ENCODE peak calls at places on chromosomes 2 and 18, in four cellular contexts. E, H, I and W are unnamed samples. For H3K79me2, the result is how much of the 10 kb centered on the place peaks cover.

GRCh38 chr2:136135924-136136906 is 18.3 kb upstream of the CXCR4 start:
- DNase-seq in I (no peak), E (no peak), H (peak), W (no peak)

GRCh38 chr2:216059233-216059834 is 22.3 kb downstream of the PECR start:
- DNase-seq in E (no peak), I (no peak), H (peak), W (no peak)

GRCh38 chr2:122129399-122129798 is 373.9 kb downstream of the TSN start:
- DNase-seq in I (no peak), E (no peak), H (no peak), W (no peak)

GRCh38 chr2:234425923-234426603 is 70.8 kb downstream of the ARL4C start:
- DNase-seq in E (no peak), I (no peak), H (peak), W (peak)

GRCh38 chr18:62438876-62439275 is 83.9 kb upstream of the ZCCHC2 start:
- DNase-seq in E (no peak), H (no peak), I (no peak), W (no peak)

GRCh38 chr2:109690822-109691541 is 76.8 kb downstream of the SOWAHC start:
- DNase-seq in I (no peak), H (no peak), E (peak), W (peak)

GRCh38 chr18:74682141-74682997 is 84.7 kb downstream of the ZNF407 start:
- DNase-seq in H (no peak), I (no peak), E (peak), W (no peak)

GRCh38 chr2:120765031-120765910 is 29.6 kb downstream of the GLI2 start:
- DNase-seq in H (no peak), I (peak), E (peak), W (no peak)

GRCh38 chr18:37270046-37270665 is 295.4 kb downstream of the CELF4 start:
- DNase-seq in H (peak), I (peak), E (peak), W (peak)

GRCh38 chr2:128235581-128235980 is 83.1 kb downstream of the HS6ST1 start:
- DNase-seq in E (no peak), I (no peak), H (no peak), W (no peak)

GRCh38 chr2:74873041-74873440 is 39.1 kb downstream of the HK2 start:
- DNase-seq in E (no peak), I (no peak), H (no peak), W (no peak)

GRCh38 chr18:9135912-9136314 is 668 bp upstream of the ANKRD12 start:
- DNase-seq in E (no peak), H (peak), I (peak), W (peak)

GRCh38 chr2:53913721-53914120 is 54.0 kb upstream of the GPR75 start:
- DNase-seq in I (peak), H (no peak), E (peak), W (no peak)

GRCh38 chr18:3246636-3247242 is 862 bp upstream of the MYL12A start:
- DNase-seq in E (no peak), H (peak), I (no peak), W (no peak)

GRCh38 chr2:132256251-132256902 is 94.6 kb upstream of the ANKRD30BL start:
- DNase-seq in H (no peak), I (no peak), E (no peak), W (no peak)

GRCh38 chr2:36952748-36953197 is 13.6 kb downstream of the STRN start:
- DNase-seq in H (no peak), I (no peak), E (no peak), W (peak)

GRCh38 chr2:180411631-180412030 is 404.5 kb upstream of the CWC22 start:
- DNase-seq in E (no peak), I (peak), H (no peak), W (no peak)

GRCh38 chr2:59561281-59561680 is 992.2 kb downstream of the BCL11A start:
- DNase-seq in H (no peak), E (no peak), I (no peak), W (no peak)

GRCh38 chr2:88613921-88614320 is 13.3 kb downstream of the EIF2AK3 start:
- DNase-seq in I (no peak), H (no peak), E (no peak), W (no peak)

GRCh38 chr2:43894743-43895142 is 56.0 kb downstream of the ABCG8 start:
- DNase-seq in H (no peak), E (no peak), I (no peak), W (no peak)

GRCh38 chr2:217413193-217413592 is 553.3 kb upstream of the TNP1 start:
- DNase-seq in H (no peak), E (peak), I (no peak), W (no peak)

GRCh38 chr2:160666019-160666676 is 172.5 kb upstream of the RBMS1 start:
- DNase-seq in I (peak), H (peak), E (peak), W (peak)

GRCh38 chr18:74493689-74494088 is 2.5 kb upstream of the CNDP2 start:
- DNase-seq in E (peak), I (peak), H (peak), W (peak)

GRCh38 chr18:37684183-37684582 is 118.6 kb upstream of the CELF4 start:
- DNase-seq in I (no peak), E (no peak), H (no peak), W (no peak)

GRCh38 chr2:113012436-113013335 is 7.4 kb downstream of the IL36A start:
- DNase-seq in I (no peak), E (no peak), H (no peak), W (peak)

GRCh38 chr2:204108874-204109295 is 172.3 kb downstream of the ICOS start:
- DNase-seq in H (peak), E (no peak), I (no peak), W (no peak)

GRCh38 chr2:100824842-100825241 is 4.9 kb downstream of the NPAS2 start:
- DNase-seq in I (no peak), E (no peak), H (no peak), W (no peak)

GRCh38 chr2:29544031-29544430 is 377.4 kb downstream of the ALK start:
- DNase-seq in I (no peak), E (no peak), H (no peak), W (no peak)

DNA sequence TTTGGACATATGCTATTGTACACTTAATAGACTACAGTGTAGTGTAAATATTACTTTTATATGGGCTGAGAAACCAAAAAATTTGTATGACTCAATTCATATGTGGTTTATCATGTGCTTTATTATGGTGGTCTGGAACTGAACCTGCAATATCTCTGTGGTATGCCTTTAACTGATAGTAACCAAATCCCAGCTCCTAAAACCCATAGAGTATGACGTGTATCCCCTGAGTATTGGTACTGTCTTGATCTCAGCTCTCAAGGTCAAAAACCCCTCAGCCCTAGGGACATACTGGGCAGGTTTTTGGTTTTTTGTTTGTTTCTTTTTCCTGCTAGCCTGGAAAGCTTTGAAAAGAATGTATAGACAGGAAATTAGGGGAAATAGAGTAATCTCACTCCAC is 42.2 kb upstream of the ARHGAP15 start:
- DNase-seq in H (no peak), E (no peak), I (no peak), W (no peak)
- H3K4me2 ChIP-seq in H (no peak), E (no peak), I (no peak), W (no peak)

DNA sequence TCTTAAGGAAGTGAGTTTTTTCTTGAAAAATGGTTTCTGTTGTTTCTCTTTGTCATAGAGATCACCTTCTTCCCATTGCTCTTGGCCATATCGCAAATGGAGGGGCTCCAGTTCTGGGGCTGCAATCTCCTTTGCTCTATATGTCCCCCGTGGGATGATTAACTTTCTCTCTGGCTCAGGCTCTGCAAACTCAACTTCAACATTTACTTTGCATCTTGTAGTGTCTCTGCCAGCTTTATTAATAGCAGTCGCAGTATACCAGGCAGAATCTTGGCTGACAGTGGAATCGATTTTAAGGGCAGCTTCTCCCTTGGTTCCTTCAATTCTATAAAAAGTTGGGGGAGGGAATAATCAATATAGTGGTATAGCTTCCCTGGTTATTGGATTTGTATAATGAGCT is 30.5 kb downstream of the TTN start:
- DNase-seq in E (no peak), H (no peak), I (no peak), W (no peak)
- H3K79me2 ChIP-seq in E (under half), H (under half), I (under half), W (under half)

GRCh38 chr18:48119204-48119603 is 188.7 kb upstream of the SMAD2 start:
- DNase-seq in I (no peak), E (no peak), H (no peak), W (no peak)
- TF ChIP-seq EZH2 in I (no peak), E (no peak), H (no peak), W (no peak)

DNA sequence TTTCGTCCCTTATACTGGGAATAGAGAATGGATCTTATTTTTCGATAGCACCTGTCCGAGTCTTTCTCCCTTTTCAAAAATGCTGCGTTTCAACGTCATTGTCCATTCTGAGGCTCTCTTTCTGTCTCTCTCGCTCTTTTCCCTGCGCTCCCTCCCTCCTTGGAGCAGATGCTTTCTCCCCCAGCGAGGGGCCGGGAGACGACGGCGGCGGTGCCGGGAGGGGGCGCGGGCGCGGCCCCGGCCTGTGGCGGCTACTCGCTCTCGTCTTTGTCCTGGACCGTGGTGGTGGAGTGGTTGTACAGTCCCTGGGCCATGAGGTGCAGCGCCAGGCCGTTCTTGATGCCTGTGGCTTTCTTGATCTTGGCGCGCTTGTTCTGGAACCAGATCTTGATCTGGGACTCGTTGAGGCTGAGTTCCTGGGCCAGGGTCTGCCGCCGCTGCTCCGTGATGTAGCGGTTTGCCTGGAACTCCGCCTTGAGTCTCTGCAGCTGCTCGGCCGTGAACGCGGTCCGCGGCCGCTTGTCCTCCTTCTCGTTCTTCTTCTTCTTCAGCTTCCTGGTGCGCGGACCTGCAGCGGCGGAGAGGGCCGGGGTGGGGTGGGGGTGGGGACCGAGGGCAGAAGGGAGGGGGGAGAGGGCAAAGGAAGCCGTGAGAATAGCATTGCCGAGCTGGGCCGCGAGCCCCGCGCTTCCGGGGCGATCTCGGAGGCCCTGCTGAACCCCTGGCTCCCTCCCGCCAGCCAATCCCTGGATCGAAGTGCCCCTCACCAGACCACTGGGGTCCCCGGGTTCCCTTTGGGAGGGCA is 4.6 kb downstream of the EN1 start:
- DNase-seq in H (no peak), E (peak), I (peak), W (no peak)
- H3K4me2 ChIP-seq in H (no peak), E (no peak), I (no peak), W (no peak)

GRCh38 chr18:48627216-48627615 is 88.4 kb downstream of the CTIF start:
- DNase-seq in I (peak), E (no peak), H (no peak), W (no peak)
- H3K79me2 ChIP-seq in I (under half), E (under half), H (under half), W (under half)